ENCODE peak calls at places on chromosomes 3 and 15, in ten cellular contexts. W is left ventricle myocardium inferior, C is HFFc6, J is left lung, Q is suprapubic skin, F is neural crest cell, K is MM.1S, S is cardiac muscle cell, B is uterus, I is H9. Y is an unnamed sample.

GRCh38 chr3:190911382-190911781 is 48.9 kb upstream of the GMNC start:
- DNase-seq in J (no peak), I (no peak), Q (no peak), C (no peak), W (no peak), K (no peak), S (no peak), F (no peak), B (no peak), Y (no peak)

GRCh38 chr3:73442886-73443285 is 181.9 kb downstream of the PDZRN3 start:
- DNase-seq in B (no peak), C (no peak), Q (no peak), F (no peak), W (no peak), I (no peak), K (no peak), J (no peak), S (no peak), Y (no peak)

GRCh38 chr3:140004271-140004670 is 69.3 kb downstream of the CLSTN2 start:
- DNase-seq in Q (no peak), J (no peak), S (no peak), C (no peak), K (no peak), F (no peak), I (no peak), W (no peak), B (no peak), Y (no peak)

GRCh38 chr15:57158589-57158988 is 217.7 kb upstream of the CGNL1 start:
- DNase-seq in W (no peak), F (no peak), K (no peak), B (no peak), S (no peak), Q (no peak), C (peak), J (no peak), I (no peak), Y (no peak)

GRCh38 chr3:195773956-195774537 is 37.7 kb downstream of the MUC4 start:
- DNase-seq in B (no peak), K (no peak), Q (no peak), F (no peak), I (no peak), W (no peak), S (no peak), J (no peak), C (no peak), Y (no peak)

GRCh38 chr3:42691861-42692666 is 6.7 kb downstream of the KLHL40 start:
- DNase-seq in Q (peak), I (no peak), B (peak), K (no peak), S (no peak), W (peak), F (no peak), C (no peak), J (peak), Y (no peak)

GRCh38 chr3:123336441-123336851 is 112.4 kb downstream of the ADCY5 start:
- DNase-seq in S (no peak), W (peak), B (no peak), I (no peak), C (no peak), Q (peak), F (no peak), J (peak), K (no peak), Y (no peak)

GRCh38 chr3:65425880-65426279 is 612.8 kb downstream of the MAGI1 start:
- DNase-seq in J (no peak), C (peak), F (no peak), S (peak), I (no peak), Q (no peak), B (no peak), K (no peak), W (no peak), Y (no peak)

GRCh38 chr3:9153763-9154601 is 95.5 kb downstream of the SRGAP3 start:
- DNase-seq in B (peak), C (no peak), I (peak), J (no peak), F (no peak), W (peak), Q (peak), S (no peak), K (no peak), Y (no peak)

GRCh38 chr3:27628029-27628750 is 93.9 kb downstream of the EOMES start:
- DNase-seq in W (no peak), F (no peak), I (no peak), Q (no peak), J (no peak), K (peak), S (no peak), C (peak), B (no peak), Y (no peak)

GRCh38 chr15:33789141-33789540 is 179.2 kb upstream of the CHRM5 start:
- DNase-seq in J (no peak), I (no peak), Q (no peak), F (no peak), S (no peak), W (no peak), B (no peak), C (no peak), K (no peak), Y (no peak)

GRCh38 chr3:197454014-197454413 is 101.8 kb downstream of the BDH1 start:
- DNase-seq in J (no peak), B (no peak), K (peak), Q (no peak), W (no peak), S (no peak), I (no peak), F (no peak), C (peak), Y (no peak)

GRCh38 chr3:105868450-105868744 is 415 bp downstream of the CBLB start:
- DNase-seq in F (peak), S (peak), Q (peak), K (no peak), C (peak), I (peak), J (peak), W (peak), B (peak), Y (peak)

GRCh38 chr15:55659481-55659880 is 71.3 kb upstream of the PYGO1 start:
- DNase-seq in B (no peak), S (no peak), J (no peak), Q (no peak), I (no peak), W (no peak), K (no peak), C (no peak), F (no peak), Y (no peak)

GRCh38 chr3:155664922-155665695 is 79.8 kb downstream of the PLCH1 start:
- DNase-seq in S (no peak), F (no peak), W (peak), Q (peak), I (no peak), J (peak), K (no peak), C (peak), B (peak), Y (no peak)

GRCh38 chr15:29631076-29632070 is 190.9 kb downstream of the TJP1 start:
- DNase-seq in S (no peak), I (no peak), F (no peak), B (no peak), Q (no peak), C (no peak), W (no peak), J (peak), K (peak), Y (no peak)

GRCh38 chr3:130770637-130771036 is 24.0 kb upstream of the PIK3R4 start:
- DNase-seq in J (no peak), F (no peak), C (no peak), S (no peak), Q (no peak), B (no peak), I (no peak), K (no peak), W (no peak), Y (no peak)

GRCh38 chr3:72127843-72128242 is 342.9 kb upstream of the PROK2 start:
- DNase-seq in B (no peak), Q (no peak), C (peak), J (no peak), I (no peak), F (no peak), W (no peak), K (no peak), S (no peak), Y (no peak)

GRCh38 chr15:70563561-70564095 is 199.7 kb downstream of the UACA start:
- DNase-seq in B (no peak), F (no peak), I (peak), K (no peak), J (no peak), S (no peak), Q (no peak), W (no peak), C (no peak), Y (no peak)

GRCh38 chr15:98177950-98178848 is 217.7 kb downstream of the ARRDC4 start:
- DNase-seq in K (peak), Q (no peak), F (peak), C (peak), B (peak), S (peak), W (no peak), I (peak), J (no peak), Y (peak)

GRCh38 chr3:84922682-84923081 is 36.1 kb upstream of the CADM2 start:
- DNase-seq in Q (no peak), C (no peak), J (no peak), B (no peak), W (no peak), F (no peak), I (no peak), S (no peak), K (no peak), Y (no peak)

GRCh38 chr15:88342666-88343065 is 86.1 kb upstream of the NTRK3 start:
- DNase-seq in S (no peak), J (no peak), B (no peak), Q (no peak), F (no peak), I (no peak), W (no peak), C (peak), K (no peak), Y (no peak)
- TF ChIP-seq CTCF in S (no peak), J (no peak), B (no peak), Q (no peak), F (no peak), I (no peak), W (no peak), C (no peak), K (no peak), Y (no peak)

DNA sequence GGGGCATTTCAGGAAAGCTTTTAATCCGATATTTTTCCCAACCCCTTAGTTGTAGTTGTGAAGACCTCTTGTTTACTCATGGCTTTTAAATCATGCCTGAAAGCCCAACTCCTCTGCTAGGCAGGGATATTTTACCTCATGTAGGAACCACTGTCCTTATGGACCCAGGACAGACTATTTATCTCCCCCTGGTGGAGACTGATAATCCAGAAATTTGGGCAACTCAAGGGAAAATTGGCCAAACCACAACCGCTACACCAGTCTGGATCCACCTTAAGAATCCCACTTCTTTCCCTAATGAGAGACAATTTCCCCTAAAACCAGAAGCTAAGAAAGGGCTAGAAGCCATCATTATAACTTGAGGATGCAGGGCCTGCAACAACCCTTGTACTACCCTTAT is 248.1 kb upstream of the STAC start:
- DNase-seq in Q (no peak), J (no peak), B (no peak), I (no peak), W (no peak), S (no peak), C (no peak), F (no peak), K (no peak), Y (no peak)
- TF ChIP-seq CTCF in Q (no peak), J (no peak), B (no peak), I (peak), W (no peak), S (no peak), C (no peak), F (no peak), K (peak), Y (peak)

DNA sequence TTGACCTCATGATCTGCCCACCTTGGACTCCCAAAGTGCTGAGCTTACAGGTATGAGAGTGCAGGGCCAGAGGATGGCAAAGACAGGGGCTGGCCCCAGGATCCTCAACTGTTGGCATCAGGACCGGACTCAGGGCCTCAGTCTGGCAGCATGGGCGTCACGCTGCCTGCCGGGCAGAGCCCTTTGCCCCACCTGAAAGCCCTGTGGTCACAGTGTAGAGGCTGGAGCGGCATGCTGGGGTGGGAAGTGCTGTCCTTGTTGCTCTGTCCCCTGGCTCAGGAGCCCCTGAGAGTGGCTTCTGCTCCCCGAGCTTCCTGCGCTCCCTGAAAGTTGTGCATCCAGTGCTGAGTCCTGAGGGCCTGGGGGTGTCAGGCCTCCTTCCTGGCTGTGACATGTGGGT is 147.1 kb downstream of the OR4M2 start:
- DNase-seq in W (no peak), B (no peak), S (no peak), C (no peak), F (no peak), I (no peak), J (no peak), Q (no peak), K (no peak), Y (no peak)
- TF ChIP-seq CTCF in W (no peak), B (no peak), S (no peak), C (no peak), F (no peak), I (no peak), J (no peak), Q (no peak), K (no peak), Y (no peak)

DNA sequence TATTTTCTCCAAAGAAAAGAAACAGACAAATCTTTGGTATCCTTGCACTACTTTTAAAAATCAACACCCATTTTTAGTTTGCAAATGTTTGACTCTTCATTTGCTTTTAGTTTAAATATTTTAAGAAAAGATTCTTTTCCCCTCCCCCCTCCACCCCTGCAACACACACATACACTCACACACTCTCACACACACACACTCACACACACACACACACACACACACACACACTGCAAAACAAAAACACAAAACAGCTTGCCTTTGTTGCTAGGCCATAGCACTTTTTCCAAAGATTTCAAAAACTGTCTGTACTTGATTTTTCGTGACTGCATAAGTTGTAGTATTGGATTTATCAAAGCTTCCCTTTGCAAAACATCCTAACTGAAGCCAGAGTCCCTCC is 26.9 kb downstream of the ROBO2 start:
- DNase-seq in C (no peak), W (no peak), J (no peak), S (no peak), Q (no peak), F (no peak), K (no peak), I (no peak), B (no peak), Y (no peak)
- TF ChIP-seq CTCF in C (no peak), W (no peak), J (no peak), S (no peak), Q (no peak), F (no peak), K (no peak), I (no peak), B (no peak), Y (no peak)

DNA sequence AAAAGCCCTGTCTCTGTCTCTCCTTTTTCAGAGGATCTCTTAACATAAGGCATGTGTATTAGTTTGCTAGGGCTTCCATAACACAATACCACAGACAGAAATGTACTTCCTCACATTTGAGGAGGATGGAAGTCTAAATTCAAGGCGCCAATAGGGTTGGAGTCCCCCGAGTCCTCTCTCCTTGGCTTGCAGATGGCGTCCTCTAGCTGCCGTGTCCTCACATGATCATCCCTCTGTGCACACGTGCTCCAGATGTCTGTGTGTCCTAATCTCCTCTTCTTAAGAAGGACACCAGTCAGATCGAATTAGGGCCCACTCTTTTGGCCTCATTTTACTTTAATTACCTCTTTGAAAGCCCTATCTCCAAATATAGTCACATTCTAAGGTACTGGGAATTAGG is 23.1 kb upstream of the BFSP2 start:
- DNase-seq in W (no peak), B (no peak), J (no peak), I (no peak), Q (no peak), F (no peak), K (no peak), C (no peak), S (no peak), Y (no peak)
- TF ChIP-seq CTCF in W (peak), B (no peak), J (no peak), I (peak), Q (no peak), F (no peak), K (no peak), C (no peak), S (no peak), Y (no peak)

GRCh38 chr3:193190387-193190786 is 50.6 kb upstream of the PLAAT1 start:
- DNase-seq in J (no peak), C (no peak), S (peak), Q (no peak), W (no peak), F (peak), I (peak), K (peak), B (no peak), Y (peak)
- TF ChIP-seq CTCF in J (no peak), C (no peak), S (peak), Q (no peak), W (peak), F (peak), I (peak), K (peak), B (no peak), Y (peak)